ENCODE peak calls at places on chromosomes 5 and 9, in eight cellular contexts. A is uterus, Q is ovary, W is left ventricle myocardium inferior, F is nephron progenitor cell, D is breast epithelium, E is astrocyte of the cerebellum, Z is neural crest cell. L is an unnamed sample.

GRCh38 chr5:178474562-178475184 is 115.5 kb downstream of the COL23A1 start:
- DNase-seq in A (no peak), Q (no peak), W (no peak), F (no peak), D (no peak), E (no peak), Z (no peak), L (no peak)

GRCh38 chr5:94941113-94941765 is 322.8 kb downstream of the SLF1 start:
- DNase-seq in A (no peak), Q (no peak), W (no peak), F (no peak), D (no peak), E (no peak), Z (no peak), L (no peak)

GRCh38 chr5:179298181-179298993 is 46.9 kb downstream of the ADAMTS2 start:
- DNase-seq in A (peak), Q (no peak), W (no peak), F (no peak), D (no peak), E (no peak), Z (no peak), L (no peak)

GRCh38 chr5:53023969-53024368 is 34.8 kb downstream of the ITGA2 start:
- DNase-seq in A (no peak), Q (no peak), W (no peak), F (no peak), D (no peak), E (no peak), Z (no peak), L (no peak)

GRCh38 chr5:76145945-76146344 is 62.8 kb downstream of the SV2C start:
- DNase-seq in A (no peak), Q (no peak), W (no peak), F (no peak), D (no peak), E (peak), Z (no peak), L (no peak)

GRCh38 chr5:14579246-14579645 is 2.3 kb upstream of the OTULINL start:
- DNase-seq in A (no peak), Q (no peak), W (no peak), F (no peak), D (no peak), E (no peak), Z (no peak), L (no peak)

GRCh38 chr5:53425598-53426516 is 54.6 kb upstream of the FST start:
- DNase-seq in A (no peak), Q (no peak), W (no peak), F (peak), D (no peak), E (no peak), Z (peak), L (peak)

GRCh38 chr9:131839281-131840084 is 99.6 kb upstream of the RAPGEF1 start:
- DNase-seq in A (no peak), Q (no peak), W (no peak), F (no peak), D (no peak), E (peak), Z (no peak), L (peak)

GRCh38 chr5:7795311-7795710 is 55.6 kb downstream of the CFAP90 start:
- DNase-seq in A (no peak), Q (no peak), W (no peak), F (no peak), D (no peak), E (no peak), Z (no peak), L (no peak)

GRCh38 chr5:68418230-68418629 is 202.7 kb downstream of the PIK3R1 start:
- DNase-seq in A (peak), Q (peak), W (no peak), F (no peak), D (no peak), E (no peak), Z (no peak), L (no peak)

GRCh38 chr5:38382898-38383297 is 124.5 kb downstream of the EGFLAM start:
- DNase-seq in A (peak), Q (peak), W (peak), F (peak), D (peak), E (peak), Z (peak), L (peak)

GRCh38 chr5:54990751-54991349 is 5.5 kb upstream of the ESM1 start:
- DNase-seq in A (no peak), Q (no peak), W (no peak), F (no peak), D (no peak), E (no peak), Z (no peak), L (no peak)

GRCh38 chr9:88738708-88739107 is 203.7 kb downstream of the NXNL2 start:
- DNase-seq in A (no peak), Q (no peak), W (no peak), F (no peak), D (no peak), E (no peak), Z (no peak), L (no peak)

GRCh38 chr5:68171101-68171558 is 44.4 kb upstream of the PIK3R1 start:
- DNase-seq in A (peak), Q (peak), W (peak), F (no peak), D (no peak), E (peak), Z (no peak), L (no peak)

GRCh38 chr5:103347729-103348128 is 89.2 kb downstream of the MACIR start:
- DNase-seq in A (no peak), Q (no peak), W (no peak), F (no peak), D (no peak), E (no peak), Z (no peak), L (no peak)

GRCh38 chr9:133117271-133118178 is 3.5 kb downstream of the RALGDS start:
- DNase-seq in A (no peak), Q (peak), W (peak), F (no peak), D (no peak), E (no peak), Z (no peak), L (no peak)

GRCh38 chr5:75510417-75510835 is 1.0 kb downstream of the CERT1 start:
- DNase-seq in A (no peak), Q (no peak), W (no peak), F (no peak), D (peak), E (no peak), Z (no peak), L (no peak)

DNA sequence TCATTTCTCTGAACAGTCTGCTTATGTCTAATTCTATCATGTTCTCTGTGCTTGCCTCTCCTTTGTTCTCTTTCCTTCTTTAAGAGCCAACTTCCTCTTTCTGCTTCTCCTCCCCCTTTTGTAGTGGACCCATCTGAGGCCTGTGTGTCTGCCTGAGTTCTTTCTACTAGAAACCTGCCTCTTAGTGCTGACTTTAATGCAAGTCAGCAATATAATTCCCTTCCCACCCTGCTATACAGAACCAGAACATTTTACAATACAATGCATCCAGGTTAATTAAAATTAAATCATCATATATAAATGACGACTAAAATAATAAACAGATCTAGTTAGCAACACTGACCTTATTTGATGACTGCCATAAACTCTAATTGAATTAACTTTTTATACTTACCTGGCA is 82.6 kb upstream of the GAS1 start:
- DNase-seq in A (no peak), Q (no peak), W (no peak), F (no peak), D (no peak), E (no peak), Z (no peak), L (no peak)
- TF ChIP-seq CTCF in A (no peak), Q (no peak), W (no peak), F (no peak), D (no peak), E (no peak), Z (no peak), L (no peak)

DNA sequence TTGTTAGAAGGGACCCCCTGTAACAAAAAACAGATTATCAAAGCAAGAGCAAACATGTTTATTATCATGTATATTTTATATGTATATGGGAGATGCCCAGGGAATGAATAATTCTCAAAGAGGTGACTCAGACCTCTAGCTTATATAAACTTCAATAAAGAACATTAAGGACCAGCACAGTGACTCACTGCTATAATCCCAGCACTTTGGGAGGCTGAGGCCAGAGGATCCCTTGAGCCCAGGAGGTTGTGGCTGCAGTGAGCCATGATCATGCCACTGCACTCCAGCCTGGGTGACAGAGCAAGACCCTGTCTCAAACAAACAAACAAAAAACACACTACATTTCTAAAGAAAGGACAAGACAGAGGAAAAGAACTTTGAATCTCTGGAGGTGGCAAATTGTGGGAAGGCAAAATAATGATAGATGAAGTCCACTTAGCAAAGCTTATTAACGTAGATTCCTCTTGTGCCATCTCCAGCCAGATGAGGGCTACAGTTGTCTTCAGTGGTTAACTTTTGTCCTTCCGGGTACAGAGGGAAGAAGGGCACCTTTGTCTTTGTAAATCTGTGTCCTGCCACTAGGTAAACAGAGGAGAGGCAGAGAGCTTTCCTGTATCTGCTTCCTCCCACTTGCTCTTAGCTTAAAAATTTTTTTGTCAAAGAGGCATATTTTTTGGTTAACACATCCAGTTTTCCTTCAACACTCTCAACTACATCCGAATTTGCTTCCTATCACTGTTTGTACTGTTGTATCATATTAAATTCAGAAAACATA is 7.5 kb upstream of the RFK start:
- DNase-seq in A (no peak), Q (no peak), W (no peak), F (no peak), D (no peak), E (no peak), Z (no peak), L (no peak)
- TF ChIP-seq CTCF in A (no peak), Q (no peak), W (no peak), F (no peak), D (no peak), E (no peak), Z (no peak), L (no peak)

DNA sequence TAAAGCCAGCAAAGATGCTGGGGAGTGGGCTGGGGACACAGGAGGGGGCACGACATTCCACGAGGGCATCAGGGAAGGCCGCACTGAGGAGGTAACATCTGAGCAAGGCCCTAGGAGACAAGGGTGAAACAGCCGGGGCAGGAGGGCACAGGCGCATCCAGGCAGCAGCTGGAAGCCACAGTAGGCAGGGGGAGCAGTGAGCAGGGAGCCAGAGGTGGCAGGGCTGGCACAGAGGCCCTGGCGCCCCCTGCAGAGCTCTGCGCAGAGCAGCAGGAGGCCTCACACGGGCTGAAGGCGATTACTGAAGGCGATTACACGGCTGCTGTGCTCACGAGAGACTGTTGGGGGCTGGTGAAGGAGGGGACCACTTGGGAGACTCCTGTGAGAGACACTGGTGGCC is 15.4 kb downstream of the LMAN2 start:
- DNase-seq in A (no peak), Q (no peak), W (no peak), F (no peak), D (no peak), E (no peak), Z (no peak), L (no peak)
- TF ChIP-seq CTCF in A (no peak), Q (no peak), W (no peak), F (peak), D (no peak), E (no peak), Z (peak), L (no peak)

DNA sequence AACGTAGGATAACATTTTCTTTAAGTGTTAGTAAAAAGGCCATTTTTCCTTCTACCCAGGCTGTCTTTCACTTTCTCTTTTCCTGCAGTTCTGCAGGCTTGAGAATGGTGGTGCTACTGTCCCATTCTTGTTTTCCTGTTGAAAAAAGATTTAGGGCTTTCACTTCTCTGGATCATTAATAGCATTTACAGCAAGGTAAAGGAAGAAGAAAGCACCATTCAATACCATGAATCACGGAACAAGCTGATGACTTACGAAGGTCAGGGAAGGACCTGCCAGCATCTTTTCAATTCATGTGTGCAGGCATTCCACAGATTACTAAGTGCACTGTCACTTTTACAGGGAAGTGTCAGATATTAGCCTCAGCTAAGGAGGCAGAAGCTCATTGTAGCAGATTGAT is 292.8 kb downstream of the YTHDC2 start:
- DNase-seq in A (no peak), Q (no peak), W (no peak), F (no peak), D (no peak), E (peak), Z (no peak), L (no peak)
- TF ChIP-seq CTCF in A (peak), Q (peak), W (peak), F (peak), D (no peak), E (peak), Z (peak), L (no peak)

GRCh38 chr5:170540276-170540675 is 36.5 kb downstream of the KCNIP1 start:
- DNase-seq in A (no peak), Q (no peak), W (no peak), F (no peak), D (no peak), E (no peak), Z (no peak), L (no peak)
- TF ChIP-seq CTCF in A (no peak), Q (no peak), W (no peak), F (no peak), D (no peak), E (no peak), Z (no peak), L (no peak)

L was measured in glutamatergic neuron.